ENCODE peak calls at places on chromosome 17, in five cellular contexts. One of them, this sample, is unnamed.

GRCh38 chr17:82333279-82334171 is at the start of gene SECTM1:
- DNase-seq in HEK293T: no peak
- DNase-seq in AG09319: no peak
- DNase-seq in colonic mucosa: peak; percentile 68
- DNase-seq in left kidney: peak; percentile 66
- DNase-seq in this sample: no peak

GRCh38 chr17:45440161-45440859 is 7.6 kb upstream of the ARHGAP27 start:
- DNase-seq in HEK293T: no peak
- DNase-seq in AG09319: no peak
- DNase-seq in colonic mucosa: no peak
- DNase-seq in left kidney: peak; percentile 66
- DNase-seq in this sample: no peak

GRCh38 chr17:55845385-55845784 is 94.5 kb downstream of the PCTP start:
- DNase-seq in HEK293T: peak; percentile 53
- DNase-seq in AG09319: peak; percentile 14
- DNase-seq in colonic mucosa: peak; percentile 48
- DNase-seq in left kidney: peak; percentile 87
- DNase-seq in this sample: no peak

GRCh38 chr17:18257747-18258355 is 687 bp downstream of the FLII start:
- DNase-seq in HEK293T: peak; percentile 51
- DNase-seq in AG09319: no peak
- DNase-seq in colonic mucosa: peak; percentile 87
- DNase-seq in left kidney: peak; percentile 69
- DNase-seq in this sample: no peak

GRCh38 chr17:77473615-77474226 is 333.0 kb downstream of the SEC14L1 start:
- DNase-seq in HEK293T: no peak
- DNase-seq in AG09319: no peak
- DNase-seq in colonic mucosa: no peak
- DNase-seq in left kidney: no peak
- DNase-seq in this sample: no peak

GRCh38 chr17:27939489-27940465 is 46.6 kb upstream of the LYRM9 start:
- DNase-seq in HEK293T: no peak
- DNase-seq in AG09319: no peak
- DNase-seq in colonic mucosa: no peak
- DNase-seq in left kidney: no peak
- DNase-seq in this sample: no peak

GRCh38 chr17:56937688-56938087 is 23.2 kb downstream of the COIL start:
- DNase-seq in HEK293T: no peak
- DNase-seq in AG09319: no peak
- DNase-seq in colonic mucosa: no peak
- DNase-seq in left kidney: no peak
- DNase-seq in this sample: no peak

GRCh38 chr17:72479113-72479512 is 358.3 kb downstream of the SOX9 start:
- DNase-seq in HEK293T: peak; percentile 28
- DNase-seq in AG09319: no peak
- DNase-seq in colonic mucosa: no peak
- DNase-seq in left kidney: no peak
- DNase-seq in this sample: no peak

GRCh38 chr17:79810138-79811027 is 13.5 kb upstream of the CBX8 start:
- DNase-seq in HEK293T: peak; percentile 91
- DNase-seq in AG09319: no peak
- DNase-seq in colonic mucosa: peak; percentile 86
- DNase-seq in left kidney: peak; percentile 94
- DNase-seq in this sample: no peak

GRCh38 chr17:75684249-75684648 is 17.1 kb downstream of the SAP30BP start:
- DNase-seq in HEK293T: no peak
- DNase-seq in AG09319: no peak
- DNase-seq in colonic mucosa: no peak
- DNase-seq in left kidney: no peak
- DNase-seq in this sample: no peak

GRCh38 chr17:29591737-29592624 is 951 bp upstream of the ANKRD13B start:
- DNase-seq in HEK293T: peak; percentile 83
- DNase-seq in AG09319: no peak
- DNase-seq in colonic mucosa: peak; percentile 95
- DNase-seq in left kidney: peak; percentile 98
- DNase-seq in this sample: peak; percentile 66

GRCh38 chr17:44178133-44178532 is 7.6 kb downstream of the ASB16 start:
- DNase-seq in HEK293T: no peak
- DNase-seq in AG09319: no peak
- DNase-seq in colonic mucosa: no peak
- DNase-seq in left kidney: no peak
- DNase-seq in this sample: no peak

GRCh38 chr17:48561894-48562810 is 16.0 kb downstream of the HOXB4 start:
- DNase-seq in HEK293T: peak; percentile 62
- DNase-seq in AG09319: no peak
- DNase-seq in colonic mucosa: no peak
- DNase-seq in left kidney: peak; percentile 94
- DNase-seq in this sample: no peak

This sample was measured in brain pericyte.